ENCODE peak calls at places on chromosomes 1 and 21, in eight cellular contexts. X is HCT116, F is SK-N-SH, W is K562, J is WTC11, Q is A549, T is NB4, S is HepG2. N is an unnamed sample.
A peak's percentile ranks its signal among the peaks of the same experiment; 100 is the strongest.

GRCh38 chr1:21644906-21645305 is 24.3 kb downstream of the RAP1GAP start:
- DNase-seq in X (no peak), F (no peak), W (no peak), J (no peak), Q (no peak), T (no peak), S (no peak), N (no peak)

GRCh38 chr1:67134692-67135091 is at the start of gene C1orf141:
- DNase-seq in X (no peak), F (no peak), W (no peak), J (peak; percentile 62), Q (no peak), T (no peak), S (no peak), N (peak; percentile 7)

GRCh38 chr1:94917251-94917650 is 9.7 kb downstream of the CNN3 start:
- DNase-seq in X (no peak), F (no peak), W (no peak), J (no peak), Q (no peak), T (no peak), S (no peak), N (no peak)

GRCh38 chr21:41633627-41634026 is 125.7 kb upstream of the TMPRSS2 start:
- DNase-seq in X (no peak), F (no peak), W (no peak), J (no peak), Q (no peak), T (no peak), S (no peak), N (no peak)

GRCh38 chr1:33519240-33519884 is 46.9 kb downstream of the ZSCAN20 start:
- DNase-seq in X (no peak), F (no peak), W (peak; percentile 53), J (no peak), Q (no peak), T (peak; percentile 3), S (no peak), N (no peak)

GRCh38 chr1:14604414-14604813 is 5.9 kb downstream of the KAZN start:
- DNase-seq in X (no peak), F (no peak), W (no peak), J (no peak), Q (no peak), T (no peak), S (no peak), N (no peak)

GRCh38 chr1:156912861-156913808 is 7.3 kb upstream of the LRRC71 start:
- DNase-seq in X (no peak), F (peak; percentile 89), W (peak; percentile 72), J (peak; percentile 58), Q (no peak), T (peak; percentile 52), S (no peak), N (no peak)

GRCh38 chr21:38659936-38660332 is 145.8 kb upstream of the ETS2 start:
- DNase-seq in X (no peak), F (no peak), W (no peak), J (no peak), Q (no peak), T (no peak), S (no peak), N (no peak)

GRCh38 chr1:77175230-77175844 is 43.9 kb downstream of the PIGK start:
- DNase-seq in X (peak; percentile 32), F (no peak), W (no peak), J (peak; percentile 17), Q (no peak), T (peak; percentile 23), S (no peak), N (no peak)

GRCh38 chr21:15203740-15204139 is 138.9 kb upstream of the NRIP1 start:
- DNase-seq in X (no peak), F (no peak), W (no peak), J (no peak), Q (no peak), T (no peak), S (no peak), N (no peak)

GRCh38 chr1:68218485-68218884 is 13.8 kb downstream of the WLS start:
- DNase-seq in X (no peak), F (no peak), W (no peak), J (peak; percentile 35), Q (no peak), T (no peak), S (no peak), N (no peak)

GRCh38 chr1:154784924-154785531 is 85.1 kb downstream of the KCNN3 start:
- DNase-seq in X (no peak), F (no peak), W (no peak), J (no peak), Q (no peak), T (no peak), S (peak; percentile 25), N (peak; percentile 93)

GRCh38 chr1:64082459-64082858 is 121.0 kb upstream of the UBE2U start:
- DNase-seq in X (no peak), F (no peak), W (no peak), J (no peak), Q (no peak), T (peak; percentile 1), S (no peak), N (no peak)

GRCh38 chr1:43348809-43349593 is 9.8 kb upstream of the CDC20 start:
- DNase-seq in X (peak; percentile 85), F (peak; percentile 98), W (peak; percentile 37), J (peak; percentile 97), Q (peak; percentile 79), T (no peak), S (peak; percentile 85), N (peak; percentile 53)

GRCh38 chr1:156502396-156502748 is 1.8 kb upstream of the MEF2D start:
- DNase-seq in X (no peak), F (no peak), W (no peak), J (no peak), Q (no peak), T (no peak), S (no peak), N (no peak)

GRCh38 chr1:88777604-88778149 is 93.6 kb downstream of the PKN2 start:
- DNase-seq in X (no peak), F (no peak), W (no peak), J (no peak), Q (no peak), T (no peak), S (no peak), N (no peak)

GRCh38 chr1:156122519-156123355 is 8.2 kb downstream of the LMNA start:
- DNase-seq in X (no peak), F (no peak), W (peak; percentile 64), J (no peak), Q (no peak), T (no peak), S (peak; percentile 70), N (peak; percentile 97)

GRCh38 chr1:89274431-89274857 is 1.8 kb upstream of the GBP5 start:
- DNase-seq in X (no peak), F (no peak), W (no peak), J (no peak), Q (no peak), T (peak; percentile 70), S (no peak), N (no peak)

DNA sequence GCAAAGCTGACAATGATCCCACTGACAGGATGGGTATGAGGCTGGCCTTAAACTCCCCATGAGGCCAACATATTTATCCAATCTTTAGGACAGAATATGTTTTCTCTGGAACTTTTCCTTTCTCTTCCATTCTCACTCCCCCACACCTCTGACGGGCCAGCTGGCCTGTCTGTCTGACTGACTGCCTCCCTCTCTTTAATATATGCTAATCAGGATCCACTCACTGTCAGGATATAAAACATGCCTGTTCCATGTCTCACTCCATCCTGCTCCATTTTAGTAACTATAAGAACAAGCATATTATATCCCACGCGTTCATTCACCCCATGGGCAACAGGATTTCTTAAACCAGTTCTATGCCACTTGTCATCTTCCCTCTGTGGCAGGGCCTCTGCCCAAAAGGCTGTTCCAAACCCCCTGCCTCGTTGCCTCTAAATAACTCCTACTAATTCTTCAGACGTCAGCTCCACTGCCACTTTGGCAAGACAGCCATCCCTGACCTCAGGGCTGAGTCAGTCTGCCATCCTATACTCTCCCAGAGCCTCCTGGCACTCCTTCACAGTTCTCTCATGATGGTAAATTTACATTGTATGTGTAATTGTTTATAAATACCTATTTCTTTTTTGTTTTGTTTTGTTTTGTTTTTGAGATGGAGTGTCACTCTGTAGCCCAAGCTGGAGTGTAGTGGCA is 84.3 kb upstream of the SPATA6 start:
- DNase-seq in X (no peak), F (no peak), W (no peak), J (no peak), Q (no peak), T (no peak), S (no peak), N (no peak)
- TF ChIP-seq MAX in X (no peak), F (no peak), W (no peak), J (no peak), Q (no peak), T (no peak), S (no peak), N (no peak)

DNA sequence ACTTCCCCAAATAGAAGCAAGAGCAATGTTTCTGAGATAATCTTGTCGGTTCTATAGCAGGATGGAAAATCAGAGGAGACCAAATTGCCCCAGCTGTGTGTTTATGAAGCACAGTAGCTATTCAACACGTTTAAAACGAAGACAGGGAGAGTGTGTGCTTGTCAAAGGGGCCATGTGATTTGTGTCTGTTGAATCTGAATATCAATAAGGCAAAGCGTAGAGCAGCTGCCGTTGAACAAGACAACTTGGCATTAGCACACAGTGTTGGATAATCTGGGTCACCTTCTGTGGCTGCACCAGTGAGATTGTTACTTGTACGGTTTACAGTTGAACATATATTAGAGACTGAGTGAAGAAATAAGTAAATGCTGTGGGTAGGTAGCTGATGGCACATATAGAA is 1.0 kb downstream of the CRB1 start:
- DNase-seq in X (no peak), F (no peak), W (no peak), J (no peak), Q (no peak), T (no peak), S (no peak), N (no peak)
- TF ChIP-seq MAX in X (no peak), F (no peak), W (no peak), J (no peak), Q (no peak), T (no peak), S (no peak), N (no peak)

GRCh38 chr1:9680091-9680490 is 28.6 kb downstream of the PIK3CD start:
- DNase-seq in X (no peak), F (no peak), W (no peak), J (no peak), Q (no peak), T (no peak), S (no peak), N (no peak)

GRCh38 chr1:9675393-9675792 is 23.9 kb downstream of the PIK3CD start:
- DNase-seq in X (no peak), F (no peak), W (no peak), J (no peak), Q (no peak), T (no peak), S (no peak), N (no peak)

GRCh38 chr1:9680828-9681227 is 29.3 kb downstream of the PIK3CD start:
- DNase-seq in X (no peak), F (no peak), W (no peak), J (no peak), Q (no peak), T (no peak), S (no peak), N (no peak)

GRCh38 chr1:9672444-9672843 is 20.9 kb downstream of the PIK3CD start:
- DNase-seq in X (no peak), F (no peak), W (no peak), J (no peak), Q (no peak), T (no peak), S (no peak), N (no peak)

GRCh38 chr1:9676815-9677393 is 25.4 kb downstream of the PIK3CD start:
- DNase-seq in X (no peak), F (no peak), W (no peak), J (no peak), Q (no peak), T (no peak), S (no peak), N (no peak)
- TF ChIP-seq MAX in X (no peak), F (no peak), W (no peak), J (no peak), Q (no peak), T (no peak), S (no peak), N (no peak)

GRCh38 chr21:30097791-30098190 is 68.8 kb downstream of the CLDN17 start:
- DNase-seq in X (no peak), F (no peak), W (no peak), J (no peak), Q (no peak), T (no peak), S (no peak), N (no peak)
- TF ChIP-seq MAX in X (no peak), F (no peak), W (no peak), J (no peak), Q (no peak), T (no peak), S (no peak), N (no peak)

N was measured in endothelial cell of umbilical vein.